ENCODE peak calls at places on chromosomes 6 and 20, in seven cellular contexts. One of them, this sample, is unnamed.
A peak's percentile ranks its signal among the peaks of the same experiment; 100 is the strongest.

GRCh38 chr6:44630125-44631028 is 242.9 kb downstream of the CDC5L start:
- DNase-seq in GM12891: peak; percentile 47
- DNase-seq in A549: peak; percentile 42
- DNase-seq in upper lobe of left lung: no peak
- DNase-seq in Peyer's patch: peak; percentile 53
- DNase-seq in lower leg skin: no peak
- DNase-seq in NB4: peak; percentile 80
- DNase-seq in this sample: no peak

GRCh38 chr20:723756-724155 is 44.5 kb downstream of the SLC52A3 start:
- DNase-seq in NB4: no peak
- DNase-seq in GM12891: no peak
- DNase-seq in upper lobe of left lung: no peak
- DNase-seq in lower leg skin: peak; percentile 18
- DNase-seq in Peyer's patch: no peak
- DNase-seq in A549: no peak
- DNase-seq in this sample: no peak

GRCh38 chr20:63808964-63809674 is 21.9 kb downstream of the ZBTB46 start:
- DNase-seq in NB4: no peak
- DNase-seq in Peyer's patch: no peak
- DNase-seq in lower leg skin: no peak
- DNase-seq in GM12891: no peak
- DNase-seq in upper lobe of left lung: no peak
- DNase-seq in A549: no peak
- DNase-seq in this sample: no peak

GRCh38 chr6:152091851-152092341 is 284.4 kb downstream of the ESR1 start:
- DNase-seq in A549: peak; percentile 7
- DNase-seq in lower leg skin: no peak
- DNase-seq in upper lobe of left lung: no peak
- DNase-seq in NB4: no peak
- DNase-seq in GM12891: no peak
- DNase-seq in Peyer's patch: no peak
- DNase-seq in this sample: no peak

GRCh38 chr6:11202513-11203305 is 29.8 kb downstream of the NEDD9 start:
- DNase-seq in Peyer's patch: no peak
- DNase-seq in NB4: no peak
- DNase-seq in A549: no peak
- DNase-seq in upper lobe of left lung: no peak
- DNase-seq in GM12891: no peak
- DNase-seq in lower leg skin: no peak
- DNase-seq in this sample: no peak

GRCh38 chr20:23710771-23711170 is 21.9 kb upstream of the CST4 start:
- DNase-seq in upper lobe of left lung: no peak
- DNase-seq in NB4: no peak
- DNase-seq in A549: no peak
- DNase-seq in Peyer's patch: no peak
- DNase-seq in GM12891: no peak
- DNase-seq in lower leg skin: no peak
- DNase-seq in this sample: no peak

GRCh38 chr20:6802227-6802626 is 34.7 kb downstream of the BMP2 start:
- DNase-seq in upper lobe of left lung: no peak
- DNase-seq in GM12891: no peak
- DNase-seq in lower leg skin: no peak
- DNase-seq in Peyer's patch: no peak
- DNase-seq in A549: no peak
- DNase-seq in NB4: no peak
- DNase-seq in this sample: no peak

GRCh38 chr6:108671790-108672189 is 111.1 kb downstream of the FOXO3 start:
- DNase-seq in A549: no peak
- DNase-seq in upper lobe of left lung: no peak
- DNase-seq in Peyer's patch: no peak
- DNase-seq in GM12891: no peak
- DNase-seq in NB4: no peak
- DNase-seq in lower leg skin: no peak
- DNase-seq in this sample: no peak

GRCh38 chr6:126110494-126111270 is 124.3 kb downstream of the TRMT11 start:
- DNase-seq in NB4: no peak
- DNase-seq in lower leg skin: no peak
- DNase-seq in Peyer's patch: no peak
- DNase-seq in GM12891: no peak
- DNase-seq in A549: no peak
- DNase-seq in upper lobe of left lung: no peak
- DNase-seq in this sample: no peak

GRCh38 chr6:153312633-153313032 is 181.6 kb upstream of the RGS17 start:
- DNase-seq in upper lobe of left lung: peak; percentile 79
- DNase-seq in lower leg skin: no peak
- DNase-seq in GM12891: no peak
- DNase-seq in Peyer's patch: peak; percentile 53
- DNase-seq in A549: peak; percentile 70
- DNase-seq in NB4: peak; percentile 62
- DNase-seq in this sample: no peak

DNA sequence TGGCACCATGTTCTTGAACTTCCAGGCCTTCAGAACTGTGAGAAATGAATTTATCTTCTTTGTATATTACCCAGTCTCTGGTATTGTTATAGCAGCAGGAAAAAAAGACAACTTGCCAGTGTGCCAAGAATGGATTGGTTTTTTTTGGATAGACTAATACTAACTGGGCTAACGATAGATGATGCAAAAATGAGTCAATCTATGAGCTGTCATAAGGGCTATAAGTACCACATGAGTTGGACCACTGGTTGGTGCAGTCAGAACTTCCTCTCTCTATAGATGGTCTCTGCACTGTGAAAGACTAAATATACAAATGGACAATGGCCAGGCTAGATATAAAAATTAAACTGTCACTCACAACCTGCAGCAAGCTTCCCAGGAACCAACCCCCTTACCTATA is 87.6 kb upstream of the COL21A1 start:
- DNase-seq in GM12891: no peak
- DNase-seq in Peyer's patch: no peak
- DNase-seq in lower leg skin: no peak
- DNase-seq in NB4: no peak
- DNase-seq in upper lobe of left lung: no peak
- DNase-seq in A549: no peak
- DNase-seq in this sample: no peak
- TF ChIP-seq POLR2A in GM12891: no peak
- TF ChIP-seq POLR2A in Peyer's patch: no peak
- TF ChIP-seq POLR2A in lower leg skin: no peak
- TF ChIP-seq POLR2A in NB4: no peak
- TF ChIP-seq POLR2A in upper lobe of left lung: no peak
- TF ChIP-seq POLR2A in A549: no peak
- TF ChIP-seq POLR2A in this sample: no peak

GRCh38 chr6:158910484-158911075 is 89.4 kb downstream of the RSPH3 start:
- DNase-seq in NB4: no peak
- DNase-seq in A549: no peak
- DNase-seq in Peyer's patch: no peak
- DNase-seq in GM12891: no peak
- DNase-seq in lower leg skin: no peak
- DNase-seq in upper lobe of left lung: peak; percentile 42
- DNase-seq in this sample: no peak
- TF ChIP-seq POLR2A in NB4: no peak
- TF ChIP-seq POLR2A in A549: no peak
- TF ChIP-seq POLR2A in Peyer's patch: no peak
- TF ChIP-seq POLR2A in GM12891: peak; percentile 43
- TF ChIP-seq POLR2A in lower leg skin: no peak
- TF ChIP-seq POLR2A in upper lobe of left lung: no peak
- TF ChIP-seq POLR2A in this sample: no peak

GRCh38 chr6:135546206-135546605 is 48.7 kb upstream of the AHI1 start:
- DNase-seq in NB4: no peak
- DNase-seq in upper lobe of left lung: no peak
- DNase-seq in GM12891: no peak
- DNase-seq in lower leg skin: no peak
- DNase-seq in A549: no peak
- DNase-seq in Peyer's patch: no peak
- DNase-seq in this sample: no peak

GRCh38 chr6:135535989-135536414 is 38.5 kb upstream of the AHI1 start:
- DNase-seq in A549: peak; percentile 63
- DNase-seq in Peyer's patch: no peak
- DNase-seq in GM12891: no peak
- DNase-seq in upper lobe of left lung: no peak
- DNase-seq in lower leg skin: no peak
- DNase-seq in NB4: peak; percentile 52
- DNase-seq in this sample: no peak

GRCh38 chr6:135534773-135535380 is 37.3 kb upstream of the AHI1 start:
- DNase-seq in GM12891: no peak
- DNase-seq in lower leg skin: no peak
- DNase-seq in A549: no peak
- DNase-seq in NB4: no peak
- DNase-seq in Peyer's patch: no peak
- DNase-seq in upper lobe of left lung: no peak
- DNase-seq in this sample: no peak

GRCh38 chr6:135537782-135538301 is 40.3 kb upstream of the AHI1 start:
- DNase-seq in NB4: no peak
- DNase-seq in lower leg skin: no peak
- DNase-seq in upper lobe of left lung: no peak
- DNase-seq in GM12891: no peak
- DNase-seq in A549: peak; percentile 20
- DNase-seq in Peyer's patch: no peak
- DNase-seq in this sample: no peak

DNA sequence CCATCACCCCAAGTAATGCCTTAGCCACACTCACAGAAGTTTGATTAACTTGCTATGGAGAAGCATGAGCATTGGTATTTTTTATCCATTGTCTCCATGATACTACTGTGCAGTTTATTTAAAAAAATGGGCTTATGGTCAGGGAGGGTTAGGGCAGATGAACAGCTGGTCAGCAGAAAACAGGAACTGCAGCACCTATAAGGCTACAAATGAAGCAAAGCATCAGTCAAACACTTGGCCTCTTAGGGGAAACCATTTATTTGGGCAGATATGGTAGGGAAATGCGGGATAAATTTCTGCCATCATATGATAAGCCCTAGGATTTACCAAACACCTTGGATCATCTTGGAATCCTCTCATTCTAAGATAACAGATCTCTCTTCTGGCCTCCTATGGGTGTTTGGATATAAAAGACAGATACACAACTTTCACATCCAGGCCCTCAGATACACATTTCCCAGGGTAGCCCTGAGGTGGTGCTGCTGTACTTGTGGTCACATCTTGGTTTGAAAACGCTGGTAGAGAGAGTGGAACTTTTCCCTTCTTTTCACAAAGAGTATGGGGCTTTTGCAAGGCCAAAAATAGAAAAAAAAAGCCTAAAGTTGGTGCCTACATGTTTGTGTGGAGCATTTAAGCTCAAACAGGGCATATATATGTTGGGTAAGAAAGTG is 42.8 kb upstream of the AHI1 start:
- DNase-seq in Peyer's patch: no peak
- DNase-seq in GM12891: no peak
- DNase-seq in NB4: no peak
- DNase-seq in upper lobe of left lung: no peak
- DNase-seq in A549: peak; percentile 21
- DNase-seq in lower leg skin: no peak
- DNase-seq in this sample: no peak
- TF ChIP-seq POLR2A in Peyer's patch: no peak
- TF ChIP-seq POLR2A in GM12891: no peak
- TF ChIP-seq POLR2A in NB4: no peak
- TF ChIP-seq POLR2A in upper lobe of left lung: no peak
- TF ChIP-seq POLR2A in A549: no peak
- TF ChIP-seq POLR2A in lower leg skin: no peak
- TF ChIP-seq POLR2A in this sample: no peak

DNA sequence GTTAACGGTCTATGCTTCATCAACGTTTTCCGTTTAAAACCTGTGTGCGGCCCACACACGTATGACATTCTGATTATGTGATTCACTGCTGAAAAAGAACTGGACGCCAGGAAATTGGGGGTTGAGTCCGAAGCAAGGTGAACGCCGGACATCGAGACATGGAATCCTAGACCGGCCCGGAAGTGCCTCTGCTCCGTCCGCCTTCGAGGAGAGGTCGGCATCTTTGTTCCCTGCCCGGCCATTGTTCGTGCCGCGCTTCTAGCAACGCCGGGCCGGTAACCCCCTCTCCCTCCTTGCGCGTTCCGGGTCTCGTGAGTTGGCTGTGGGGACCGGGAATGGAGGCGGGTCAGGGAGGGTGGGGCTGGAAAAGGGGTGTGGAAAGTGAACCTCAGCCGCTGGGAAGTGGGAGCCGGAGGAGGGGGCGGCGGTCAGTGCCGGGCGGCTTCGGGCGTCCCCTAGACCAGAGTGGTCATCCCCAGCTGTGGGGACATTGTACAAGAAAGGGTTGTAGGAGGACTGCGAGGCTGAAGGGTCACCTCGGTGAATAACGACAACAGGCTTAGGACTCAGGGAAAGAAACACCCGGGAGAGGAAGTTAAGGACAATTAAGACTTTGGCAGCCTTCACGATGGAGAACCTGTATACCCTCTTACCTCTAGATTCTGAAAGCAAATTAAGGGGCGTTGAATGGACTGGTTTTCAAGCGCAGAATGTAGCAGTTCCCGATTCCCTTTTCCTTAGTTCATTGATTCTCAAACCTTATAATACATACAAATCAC is at the start of gene ZSCAN9:
- DNase-seq in lower leg skin: peak; percentile 79
- DNase-seq in Peyer's patch: peak; percentile 91
- DNase-seq in GM12891: peak; percentile 50
- DNase-seq in upper lobe of left lung: peak; percentile 89
- DNase-seq in NB4: peak; percentile 90
- DNase-seq in A549: peak; percentile 90
- DNase-seq in this sample: peak; percentile 89
- TF ChIP-seq POLR2A in lower leg skin: no peak
- TF ChIP-seq POLR2A in Peyer's patch: no peak
- TF ChIP-seq POLR2A in GM12891: peak; percentile 93
- TF ChIP-seq POLR2A in upper lobe of left lung: no peak
- TF ChIP-seq POLR2A in NB4: peak; percentile 52
- TF ChIP-seq POLR2A in A549: peak; percentile 58
- TF ChIP-seq POLR2A in this sample: no peak

GRCh38 chr6:4240148-4240547 is 104.8 kb upstream of the ECI2 start:
- DNase-seq in NB4: peak; percentile 6
- DNase-seq in upper lobe of left lung: no peak
- DNase-seq in A549: no peak
- DNase-seq in GM12891: no peak
- DNase-seq in Peyer's patch: no peak
- DNase-seq in lower leg skin: no peak
- DNase-seq in this sample: no peak

GRCh38 chr6:4242593-4242992 is 107.2 kb upstream of the ECI2 start:
- DNase-seq in upper lobe of left lung: no peak
- DNase-seq in NB4: no peak
- DNase-seq in Peyer's patch: no peak
- DNase-seq in GM12891: no peak
- DNase-seq in lower leg skin: no peak
- DNase-seq in A549: no peak
- DNase-seq in this sample: no peak

DNA sequence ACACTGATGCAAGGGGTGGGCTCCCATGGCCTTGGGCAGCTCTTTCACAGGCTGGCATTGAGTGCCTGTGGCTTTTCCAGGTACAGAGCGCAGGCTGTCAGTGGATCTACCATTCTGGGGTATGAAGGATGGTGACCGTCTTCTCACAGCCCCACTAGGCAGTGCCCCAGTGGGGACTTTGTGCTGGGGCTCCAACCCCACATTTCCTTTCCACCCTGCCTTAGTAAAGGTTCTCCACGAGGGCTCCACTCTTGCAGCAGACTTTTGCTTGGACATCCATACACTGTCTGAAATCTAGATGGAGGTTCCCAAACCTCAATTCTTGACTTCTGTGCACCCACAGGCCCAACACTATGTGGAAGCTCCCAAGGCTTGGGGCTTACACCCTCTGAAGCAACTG is 107.9 kb upstream of the ECI2 start:
- DNase-seq in lower leg skin: no peak
- DNase-seq in upper lobe of left lung: no peak
- DNase-seq in GM12891: no peak
- DNase-seq in NB4: no peak
- DNase-seq in A549: no peak
- DNase-seq in Peyer's patch: no peak
- DNase-seq in this sample: no peak
- TF ChIP-seq POLR2A in lower leg skin: no peak
- TF ChIP-seq POLR2A in upper lobe of left lung: no peak
- TF ChIP-seq POLR2A in GM12891: no peak
- TF ChIP-seq POLR2A in NB4: no peak
- TF ChIP-seq POLR2A in A549: no peak
- TF ChIP-seq POLR2A in Peyer's patch: no peak
- TF ChIP-seq POLR2A in this sample: no peak